ENCODE peak calls at places on chromosomes 16 and 17, in six cellular contexts. A, Q, X, W, K and T are unnamed samples.

GRCh38 chr17:72273301-72274056 is 152.7 kb downstream of the SOX9 start:
- DNase-seq in A (no peak), W (no peak), K (no peak), X (no peak), Q (no peak), T (no peak)

GRCh38 chr16:81008151-81008789 is 1.3 kb downstream of the CENPN start:
- DNase-seq in A (no peak), K (no peak), W (no peak), Q (no peak), X (no peak), T (no peak)

GRCh38 chr16:678209-678857 is 1.9 kb upstream of the STUB1 start:
- DNase-seq in W (no peak), A (no peak), X (no peak), K (no peak), Q (no peak), T (no peak)

GRCh38 chr16:4990415-4990814 is 32.3 kb downstream of the SEC14L5 start:
- DNase-seq in A (no peak), Q (no peak), K (no peak), X (no peak), W (no peak), T (no peak)

GRCh38 chr16:86520317-86521210 is 10.2 kb downstream of the FOXF1 start:
- DNase-seq in A (no peak), X (no peak), K (no peak), W (peak; percentile 27), Q (no peak), T (no peak)

GRCh38 chr17:6752068-6752909 is 3.6 kb upstream of the XAF1 start:
- DNase-seq in A (peak; percentile 24), X (peak; percentile 99), K (no peak), W (no peak), Q (no peak), T (peak; percentile 20)

GRCh38 chr16:77781091-77781490 is 7.3 kb upstream of the VAT1L start:
- DNase-seq in W (no peak), Q (no peak), A (no peak), X (no peak), K (no peak), T (no peak)

GRCh38 chr16:88532434-88533241 is 37.6 kb upstream of the ZC3H18 start:
- DNase-seq in Q (no peak), W (no peak), X (no peak), K (no peak), A (no peak), T (no peak)

GRCh38 chr17:78539771-78540170 is 37.4 kb downstream of the DNAH17 start:
- DNase-seq in K (no peak), A (no peak), X (no peak), W (no peak), Q (no peak), T (no peak)

GRCh38 chr17:9269350-9270035 is 248.2 kb downstream of the NTN1 start:
- DNase-seq in Q (no peak), A (no peak), K (no peak), X (no peak), W (no peak), T (no peak)

GRCh38 chr16:76182092-76182635 is 95.0 kb upstream of the CNTNAP4 start:
- DNase-seq in Q (no peak), K (no peak), X (no peak), W (no peak), A (no peak), T (no peak)

GRCh38 chr17:8713315-8713714 is 31.3 kb downstream of the CCDC42 start:
- DNase-seq in K (no peak), W (no peak), Q (no peak), X (no peak), A (no peak), T (no peak)

GRCh38 chr16:27453476-27453825 is 51.5 kb downstream of the IL21R start:
- DNase-seq in Q (no peak), K (no peak), A (no peak), W (no peak), X (no peak), T (no peak)

GRCh38 chr17:43140396-43141332 is 15.5 kb upstream of the BRCA1 start:
- DNase-seq in W (no peak), Q (no peak), A (no peak), K (no peak), X (no peak), T (no peak)

GRCh38 chr16:88549671-88550643 is 20.2 kb upstream of the ZC3H18 start:
- DNase-seq in W (no peak), X (no peak), K (no peak), A (no peak), Q (no peak), T (peak; percentile 56)

GRCh38 chr17:2814499-2815341 is 18.5 kb downstream of the RAP1GAP2 start:
- DNase-seq in Q (peak; percentile 97), W (peak; percentile 98), X (no peak), K (no peak), A (peak; percentile 93), T (no peak)

GRCh38 chr17:76646712-76647111 is 3.2 kb upstream of the ST6GALNAC1 start:
- DNase-seq in W (no peak), X (no peak), K (no peak), Q (no peak), A (no peak), T (no peak)

GRCh38 chr17:48054238-48055185 is 6.4 kb downstream of the NFE2L1 start:
- DNase-seq in A (no peak), K (no peak), X (peak; percentile 88), Q (no peak), W (no peak), T (peak; percentile 97)

GRCh38 chr16:79811541-79811940 is 211.0 kb upstream of the MAF start:
- DNase-seq in X (no peak), Q (no peak), K (no peak), W (no peak), A (no peak), T (no peak)

GRCh38 chr16:50696575-50697420 is 3.4 kb downstream of the NOD2 start:
- DNase-seq in W (peak; percentile 81), A (no peak), X (peak; percentile 75), Q (no peak), K (peak; percentile 79), T (no peak)
- H3K4me3 ChIP-seq in W (peak overlapping the region; percentile 1), A (no peak overlapping the region), X (no peak overlapping the region), Q (peak overlapping the region; percentile 56), K (no peak overlapping the region), T (no peak overlapping the region)

GRCh38 chr17:40020146-40020545 is 4.9 kb downstream of the CSF3 start:
- DNase-seq in K (no peak), Q (no peak), A (no peak), W (no peak), X (no peak), T (peak; percentile 35)

GRCh38 chr17:40022961-40023541 is 7.8 kb downstream of the CSF3 start:
- DNase-seq in K (no peak), X (no peak), W (no peak), A (no peak), Q (no peak), T (peak; percentile 30)

GRCh38 chr17:40021471-40021961 is 6.3 kb downstream of the CSF3 start:
- DNase-seq in W (no peak), X (peak; percentile 92), K (no peak), Q (no peak), A (no peak), T (peak; percentile 28)

GRCh38 chr17:40023590-40024292 is 8.5 kb downstream of the CSF3 start:
- DNase-seq in K (no peak), Q (no peak), X (no peak), W (no peak), A (no peak), T (peak; percentile 19)

GRCh38 chr17:40022497-40022896 is 7.3 kb downstream of the CSF3 start:
- DNase-seq in K (no peak), Q (no peak), X (no peak), W (no peak), A (no peak), T (no peak)
- H3K36me3 ChIP-seq in K (no peaks in the 10 kb centered on the region), Q (peaks cover 73% of the 10 kb centered on the region), X (no peaks in the 10 kb centered on the region), W (peaks cover 23% of the 10 kb centered on the region), A (peaks cover 78% of the 10 kb centered on the region), T (peaks cover 23% of the 10 kb centered on the region)

GRCh38 chr17:17824119-17824779 is 12.5 kb downstream of the SREBF1 start:
- DNase-seq in A (peak; percentile 36), X (no peak), W (peak; percentile 64), K (no peak), Q (no peak), T (peak; percentile 79)
- H3K4me3 ChIP-seq in A (peak overlapping the region; percentile 51), X (peak overlapping the region; percentile 53), W (peak overlapping the region; percentile 71), K (peak overlapping the region; percentile 17), Q (peak overlapping the region; percentile 58), T (no peak overlapping the region)

DNA sequence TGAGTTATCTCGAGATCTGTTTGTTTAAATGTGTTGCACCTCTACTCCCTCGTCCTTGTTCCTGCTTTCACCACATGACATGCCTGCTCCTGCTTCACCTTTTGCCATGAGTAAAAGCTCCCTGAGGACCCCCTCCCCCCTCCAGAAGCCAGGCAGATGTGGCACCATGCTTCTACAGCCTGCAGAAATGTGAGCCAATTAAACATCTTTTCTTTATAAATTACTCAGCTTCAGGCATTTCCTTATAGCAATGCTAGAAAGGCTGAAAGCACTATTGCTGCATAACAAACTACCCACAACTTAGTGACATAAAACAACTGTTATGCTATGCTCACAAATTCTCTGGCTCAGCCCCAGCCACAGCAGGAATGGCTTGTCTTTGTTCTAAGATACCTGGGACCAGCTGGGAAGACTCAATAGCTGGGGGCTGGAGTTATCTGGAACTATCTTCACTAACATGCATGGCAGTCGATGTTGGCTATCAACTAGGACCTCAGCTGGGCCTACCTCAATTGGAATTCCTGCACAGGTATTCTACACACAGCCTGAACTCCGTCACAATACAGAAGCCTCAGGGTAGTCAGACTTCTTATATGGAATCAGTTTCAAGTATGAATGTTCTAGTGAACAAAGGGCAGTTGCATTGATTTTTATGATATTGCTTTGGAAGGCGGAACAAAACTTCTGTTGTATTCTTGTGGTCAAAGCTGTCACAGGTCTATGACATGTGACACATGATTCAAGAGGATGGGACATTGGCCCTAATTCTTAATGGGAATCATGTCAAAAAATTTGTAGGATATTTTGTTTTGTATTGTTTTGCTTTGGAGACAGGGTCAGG is 186.0 kb upstream of the PIRT start:
- DNase-seq in W (no peak), Q (no peak), A (no peak), X (no peak), K (no peak), T (no peak)
- H3K36me3 ChIP-seq in W (no peaks in the 10 kb centered on the region), Q (no peaks in the 10 kb centered on the region), A (no peaks in the 10 kb centered on the region), X (no peaks in the 10 kb centered on the region), K (no peaks in the 10 kb centered on the region), T (no peaks in the 10 kb centered on the region)

DNA sequence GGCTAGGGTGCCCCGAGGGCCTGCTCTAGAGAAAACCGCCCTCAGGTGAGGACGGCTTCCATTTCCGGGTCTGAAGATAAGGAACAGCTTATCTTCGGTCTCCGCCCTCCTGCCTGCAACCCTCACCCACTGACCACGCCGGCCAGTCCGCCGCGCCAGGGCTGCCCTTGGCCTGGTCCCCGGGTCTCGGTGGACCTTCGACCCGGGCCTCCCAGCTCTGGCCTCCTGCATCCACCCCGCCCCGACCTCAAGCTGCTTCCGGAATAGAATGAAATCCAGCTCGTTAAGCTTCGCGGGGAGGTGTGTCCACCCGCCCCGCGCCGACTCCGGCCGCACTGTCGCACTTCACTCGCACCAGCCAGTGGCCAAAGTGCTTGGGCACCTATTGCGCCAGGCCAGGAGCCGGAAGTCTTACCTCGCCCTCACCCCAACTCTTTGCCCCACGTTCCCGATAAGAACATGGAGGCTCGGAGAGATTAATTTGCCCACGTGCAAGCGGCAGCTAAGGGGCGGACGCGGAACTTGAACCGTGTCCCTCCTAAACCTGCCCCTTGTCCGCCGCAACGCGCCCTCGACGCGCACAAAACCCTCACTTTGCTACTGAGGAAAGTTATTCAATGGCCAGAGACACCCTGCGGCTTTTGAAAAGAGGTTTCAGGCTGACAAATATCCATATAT is 742 bp upstream of the MMP15 start:
- DNase-seq in W (no peak), X (peak; percentile 21), K (peak; percentile 93), Q (peak; percentile 26), A (no peak), T (peak; percentile 85)
- H3K4me3 ChIP-seq in W (peak overlapping the region; percentile 66), X (peak overlapping the region; percentile 68), K (peak overlapping the region; percentile 74), Q (peak overlapping the region; percentile 78), A (peak overlapping the region; percentile 62), T (peak overlapping the region; percentile 93)

GRCh38 chr16:61897657-61898056 is 138.6 kb downstream of the CDH8 start:
- DNase-seq in X (no peak), W (no peak), Q (no peak), K (no peak), A (no peak), T (no peak)
- H3K36me3 ChIP-seq in X (no peaks in the 10 kb centered on the region), W (no peaks in the 10 kb centered on the region), Q (no peaks in the 10 kb centered on the region), K (no peaks in the 10 kb centered on the region), A (no peaks in the 10 kb centered on the region), T (no peaks in the 10 kb centered on the region)